ENCODE peak calls at places on chromosome 21, in eight cellular contexts. One of them, this sample, is unnamed.

GRCh38 chr21:44303490-44303981 is 3.7 kb downstream of the PFKL start:
- DNase-seq in IMR-90: no peak
- DNase-seq in thyroid gland: no peak
- DNase-seq in neuronal stem cell: no peak
- DNase-seq in tibial nerve: no peak
- DNase-seq in uterus: no peak
- DNase-seq in colonic mucosa: peak; percentile 84
- DNase-seq in MM.1S: no peak
- DNase-seq in this sample: no peak

GRCh38 chr21:45546636-45547203 is 4.5 kb upstream of the SLC19A1 start:
- DNase-seq in IMR-90: no peak
- DNase-seq in thyroid gland: no peak
- DNase-seq in neuronal stem cell: no peak
- DNase-seq in tibial nerve: no peak
- DNase-seq in uterus: no peak
- DNase-seq in colonic mucosa: peak; percentile 10
- DNase-seq in MM.1S: no peak
- DNase-seq in this sample: no peak

GRCh38 chr21:44413566-44414290 is 41.6 kb upstream of the LRRC3 start:
- DNase-seq in IMR-90: no peak
- DNase-seq in thyroid gland: no peak
- DNase-seq in neuronal stem cell: no peak
- DNase-seq in tibial nerve: no peak
- DNase-seq in uterus: no peak
- DNase-seq in colonic mucosa: no peak
- DNase-seq in MM.1S: no peak
- DNase-seq in this sample: no peak

GRCh38 chr21:45880097-45881068 is 101.2 kb upstream of the COL6A1 start:
- DNase-seq in IMR-90: peak; percentile 58
- DNase-seq in thyroid gland: peak; percentile 51
- DNase-seq in neuronal stem cell: peak; percentile 78
- DNase-seq in tibial nerve: peak; percentile 59
- DNase-seq in uterus: no peak
- DNase-seq in colonic mucosa: peak; percentile 68
- DNase-seq in MM.1S: peak; percentile 90
- DNase-seq in this sample: peak; percentile 68

GRCh38 chr21:39000496-39000895 is 182.8 kb downstream of the PSMG1 start:
- DNase-seq in IMR-90: peak; percentile 46
- DNase-seq in thyroid gland: no peak
- DNase-seq in neuronal stem cell: no peak
- DNase-seq in tibial nerve: no peak
- DNase-seq in uterus: no peak
- DNase-seq in colonic mucosa: no peak
- DNase-seq in MM.1S: no peak
- DNase-seq in this sample: no peak

GRCh38 chr21:43937898-43938309 is 72.9 kb downstream of the AGPAT3 start:
- DNase-seq in IMR-90: no peak
- DNase-seq in thyroid gland: no peak
- DNase-seq in neuronal stem cell: no peak
- DNase-seq in tibial nerve: no peak
- DNase-seq in uterus: no peak
- DNase-seq in colonic mucosa: no peak
- DNase-seq in MM.1S: no peak
- DNase-seq in this sample: no peak

GRCh38 chr21:31531967-31532366 is 127.5 kb upstream of the SOD1 start:
- DNase-seq in IMR-90: no peak
- DNase-seq in thyroid gland: no peak
- DNase-seq in neuronal stem cell: no peak
- DNase-seq in tibial nerve: no peak
- DNase-seq in uterus: no peak
- DNase-seq in colonic mucosa: no peak
- DNase-seq in MM.1S: no peak
- DNase-seq in this sample: no peak

GRCh38 chr21:29289317-29289716 is 9.4 kb upstream of the BACH1 start:
- DNase-seq in IMR-90: no peak
- DNase-seq in thyroid gland: no peak
- DNase-seq in neuronal stem cell: no peak
- DNase-seq in tibial nerve: no peak
- DNase-seq in uterus: no peak
- DNase-seq in colonic mucosa: no peak
- DNase-seq in MM.1S: no peak
- DNase-seq in this sample: no peak

GRCh38 chr21:29264721-29265120 is 34.0 kb upstream of the BACH1 start:
- DNase-seq in IMR-90: peak; percentile 62
- DNase-seq in thyroid gland: no peak
- DNase-seq in neuronal stem cell: no peak
- DNase-seq in tibial nerve: no peak
- DNase-seq in uterus: no peak
- DNase-seq in colonic mucosa: no peak
- DNase-seq in MM.1S: no peak
- DNase-seq in this sample: no peak

GRCh38 chr21:16258834-16259611 is 529.2 kb downstream of the USP25 start:
- DNase-seq in IMR-90: no peak
- DNase-seq in thyroid gland: no peak
- DNase-seq in neuronal stem cell: no peak
- DNase-seq in tibial nerve: no peak
- DNase-seq in uterus: no peak
- DNase-seq in colonic mucosa: no peak
- DNase-seq in MM.1S: no peak
- DNase-seq in this sample: no peak

GRCh38 chr21:17428484-17428869 is 84.4 kb upstream of the CXADR start:
- DNase-seq in IMR-90: no peak
- DNase-seq in thyroid gland: no peak
- DNase-seq in neuronal stem cell: no peak
- DNase-seq in tibial nerve: no peak
- DNase-seq in uterus: no peak
- DNase-seq in colonic mucosa: no peak
- DNase-seq in MM.1S: no peak
- DNase-seq in this sample: no peak

GRCh38 chr21:16353764-16354163 is 624.0 kb downstream of the USP25 start:
- DNase-seq in IMR-90: no peak
- DNase-seq in thyroid gland: no peak
- DNase-seq in neuronal stem cell: no peak
- DNase-seq in tibial nerve: no peak
- DNase-seq in uterus: no peak
- DNase-seq in colonic mucosa: no peak
- DNase-seq in MM.1S: no peak
- DNase-seq in this sample: no peak

GRCh38 chr21:32719085-32719484 is 8.7 kb downstream of the SYNJ1 start:
- DNase-seq in IMR-90: no peak
- DNase-seq in thyroid gland: no peak
- DNase-seq in neuronal stem cell: no peak
- DNase-seq in tibial nerve: no peak
- DNase-seq in uterus: no peak
- DNase-seq in colonic mucosa: no peak
- DNase-seq in MM.1S: no peak
- DNase-seq in this sample: no peak

GRCh38 chr21:21897275-21897883 is 899.2 kb downstream of the NCAM2 start:
- DNase-seq in IMR-90: no peak
- DNase-seq in thyroid gland: no peak
- DNase-seq in neuronal stem cell: no peak
- DNase-seq in tibial nerve: no peak
- DNase-seq in uterus: no peak
- DNase-seq in colonic mucosa: no peak
- DNase-seq in MM.1S: no peak
- DNase-seq in this sample: no peak

GRCh38 chr21:39580744-39581143 is 32.0 kb upstream of the B3GALT5 start:
- DNase-seq in IMR-90: no peak
- DNase-seq in thyroid gland: no peak
- DNase-seq in neuronal stem cell: no peak
- DNase-seq in tibial nerve: no peak
- DNase-seq in uterus: no peak
- DNase-seq in colonic mucosa: no peak
- DNase-seq in MM.1S: no peak
- DNase-seq in this sample: no peak

GRCh38 chr21:33642896-33643657 is 776 bp downstream of the ITSN1 start:
- DNase-seq in IMR-90: peak; percentile 36
- DNase-seq in thyroid gland: peak; percentile 39
- DNase-seq in neuronal stem cell: no peak
- DNase-seq in tibial nerve: no peak
- DNase-seq in uterus: peak; percentile 33
- DNase-seq in colonic mucosa: peak; percentile 49
- DNase-seq in MM.1S: peak; percentile 58
- DNase-seq in this sample: no peak

GRCh38 chr21:46221664-46222435 is 6.7 kb downstream of the LSS start:
- DNase-seq in IMR-90: no peak
- DNase-seq in thyroid gland: no peak
- DNase-seq in neuronal stem cell: no peak
- DNase-seq in tibial nerve: no peak
- DNase-seq in uterus: no peak
- DNase-seq in colonic mucosa: no peak
- DNase-seq in MM.1S: no peak
- DNase-seq in this sample: no peak

GRCh38 chr21:33984021-33984481 is 68.4 kb upstream of the ATP5PO start:
- DNase-seq in IMR-90: no peak
- DNase-seq in thyroid gland: no peak
- DNase-seq in neuronal stem cell: no peak
- DNase-seq in tibial nerve: no peak
- DNase-seq in uterus: no peak
- DNase-seq in colonic mucosa: no peak
- DNase-seq in MM.1S: no peak
- DNase-seq in this sample: no peak

GRCh38 chr21:45322960-45323461 is 35.3 kb upstream of the POFUT2 start:
- DNase-seq in IMR-90: no peak
- DNase-seq in thyroid gland: peak; percentile 84
- DNase-seq in neuronal stem cell: no peak
- DNase-seq in tibial nerve: no peak
- DNase-seq in uterus: peak; percentile 80
- DNase-seq in colonic mucosa: no peak
- DNase-seq in MM.1S: no peak
- DNase-seq in this sample: no peak

GRCh38 chr21:45868086-45868485 is 113.5 kb upstream of the COL6A1 start:
- DNase-seq in IMR-90: no peak
- DNase-seq in thyroid gland: no peak
- DNase-seq in neuronal stem cell: no peak
- DNase-seq in tibial nerve: no peak
- DNase-seq in uterus: no peak
- DNase-seq in colonic mucosa: no peak
- DNase-seq in MM.1S: no peak
- DNase-seq in this sample: no peak

GRCh38 chr21:15151385-15152103 is 86.7 kb upstream of the NRIP1 start:
- DNase-seq in IMR-90: no peak
- DNase-seq in thyroid gland: no peak
- DNase-seq in neuronal stem cell: no peak
- DNase-seq in tibial nerve: no peak
- DNase-seq in uterus: no peak
- DNase-seq in colonic mucosa: no peak
- DNase-seq in MM.1S: no peak
- DNase-seq in this sample: no peak

GRCh38 chr21:39645331-39645730 is 32.6 kb downstream of the B3GALT5 start:
- DNase-seq in IMR-90: no peak
- DNase-seq in thyroid gland: no peak
- DNase-seq in neuronal stem cell: no peak
- DNase-seq in tibial nerve: no peak
- DNase-seq in uterus: no peak
- DNase-seq in colonic mucosa: peak; percentile 17
- DNase-seq in MM.1S: peak; percentile 6
- DNase-seq in this sample: no peak

GRCh38 chr21:46366561-46366960 is 42.6 kb downstream of the PCNT start:
- DNase-seq in IMR-90: no peak
- DNase-seq in thyroid gland: no peak
- DNase-seq in neuronal stem cell: no peak
- DNase-seq in tibial nerve: no peak
- DNase-seq in uterus: no peak
- DNase-seq in colonic mucosa: no peak
- DNase-seq in MM.1S: no peak
- DNase-seq in this sample: no peak

GRCh38 chr21:35044128-35044527 is 5.0 kb downstream of the RUNX1 start:
- DNase-seq in IMR-90: no peak
- DNase-seq in thyroid gland: no peak
- DNase-seq in neuronal stem cell: no peak
- DNase-seq in tibial nerve: no peak
- DNase-seq in uterus: no peak
- DNase-seq in colonic mucosa: no peak
- DNase-seq in MM.1S: no peak
- DNase-seq in this sample: no peak
- H3K4me3 ChIP-seq in IMR-90: no peak overlapping the region
- H3K4me3 ChIP-seq in thyroid gland: no peak overlapping the region
- H3K4me3 ChIP-seq in neuronal stem cell: no peak overlapping the region
- H3K4me3 ChIP-seq in tibial nerve: no peak overlapping the region
- H3K4me3 ChIP-seq in uterus: no peak overlapping the region
- H3K4me3 ChIP-seq in colonic mucosa: no peak overlapping the region
- H3K4me3 ChIP-seq in MM.1S: no peak overlapping the region
- H3K4me3 ChIP-seq in this sample: no peak overlapping the region

GRCh38 chr21:42523941-42524340 is 10.3 kb downstream of the SLC37A1 start:
- DNase-seq in IMR-90: no peak
- DNase-seq in thyroid gland: no peak
- DNase-seq in neuronal stem cell: no peak
- DNase-seq in tibial nerve: no peak
- DNase-seq in uterus: no peak
- DNase-seq in colonic mucosa: peak; percentile 60
- DNase-seq in MM.1S: no peak
- DNase-seq in this sample: no peak
- H3K4me1 ChIP-seq in IMR-90: peaks cover 5% of the 10 kb centered on the region
- H3K4me1 ChIP-seq in thyroid gland: peaks cover 44% of the 10 kb centered on the region
- H3K4me1 ChIP-seq in neuronal stem cell: peaks cover 15% of the 10 kb centered on the region
- H3K4me1 ChIP-seq in tibial nerve: no peaks in the 10 kb centered on the region
- H3K4me1 ChIP-seq in uterus: no peaks in the 10 kb centered on the region
- H3K4me1 ChIP-seq in colonic mucosa: peaks cover 41% of the 10 kb centered on the region
- H3K4me1 ChIP-seq in MM.1S: peaks cover 55% of the 10 kb centered on the region
- H3K4me1 ChIP-seq in this sample: peaks cover 2% of the 10 kb centered on the region

DNA sequence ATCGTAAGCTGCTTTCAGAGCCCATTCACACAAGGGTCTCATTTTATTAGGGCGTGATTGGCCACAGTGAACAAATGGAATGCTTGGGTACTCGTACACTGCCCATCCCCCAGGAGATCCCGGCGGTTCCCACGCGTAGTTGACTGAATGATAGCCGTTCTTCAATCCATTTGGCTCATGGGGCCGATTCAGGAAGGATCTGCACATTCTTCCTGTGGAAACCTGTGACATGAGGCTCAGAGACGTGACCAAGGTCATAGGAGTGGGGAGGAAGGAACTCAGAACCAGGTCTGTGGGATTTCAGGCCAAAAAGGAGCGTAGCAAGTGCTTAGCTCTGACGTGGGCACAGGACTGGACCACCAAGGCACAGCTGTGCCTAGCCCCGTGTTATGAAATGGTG is 11.7 kb downstream of the ABCG1 start:
- DNase-seq in IMR-90: no peak
- DNase-seq in thyroid gland: no peak
- DNase-seq in neuronal stem cell: no peak
- DNase-seq in tibial nerve: no peak
- DNase-seq in uterus: no peak
- DNase-seq in colonic mucosa: no peak
- DNase-seq in MM.1S: no peak
- DNase-seq in this sample: no peak
- H3K27me3 ChIP-seq in IMR-90: peaks cover 5% of the 10 kb centered on the region
- H3K27me3 ChIP-seq in thyroid gland: no peaks in the 10 kb centered on the region
- H3K27me3 ChIP-seq in neuronal stem cell: no peaks in the 10 kb centered on the region
- H3K27me3 ChIP-seq in tibial nerve: no peaks in the 10 kb centered on the region
- H3K27me3 ChIP-seq in uterus: no peaks in the 10 kb centered on the region
- H3K27me3 ChIP-seq in colonic mucosa: no peaks in the 10 kb centered on the region
- H3K27me3 ChIP-seq in MM.1S: peaks cover 7% of the 10 kb centered on the region
- H3K27me3 ChIP-seq in this sample: no peaks in the 10 kb centered on the region

DNA sequence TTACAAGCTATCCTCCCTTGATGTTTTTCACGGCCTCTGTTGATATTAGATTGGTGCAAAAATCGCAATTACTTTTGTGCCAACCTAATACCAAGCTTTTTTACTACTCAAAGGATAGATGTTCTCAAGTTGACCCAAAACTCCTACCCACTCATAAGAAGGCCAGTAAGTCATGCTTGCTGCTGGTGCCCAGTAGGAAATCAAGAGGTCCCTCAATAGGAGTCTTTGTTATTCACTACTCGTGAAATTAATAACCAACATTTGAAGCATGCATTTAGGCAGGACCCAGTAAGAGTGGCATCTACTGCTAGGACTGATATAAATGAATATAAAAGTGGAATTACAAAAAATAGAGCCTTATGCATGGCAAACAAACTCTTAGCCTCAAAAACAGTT is 52.6 kb downstream of the APP start:
- DNase-seq in IMR-90: no peak
- DNase-seq in thyroid gland: no peak
- DNase-seq in neuronal stem cell: no peak
- DNase-seq in tibial nerve: no peak
- DNase-seq in uterus: no peak
- DNase-seq in colonic mucosa: no peak
- DNase-seq in MM.1S: no peak
- DNase-seq in this sample: no peak
- H3K4me3 ChIP-seq in IMR-90: no peak overlapping the region
- H3K4me3 ChIP-seq in thyroid gland: no peak overlapping the region
- H3K4me3 ChIP-seq in neuronal stem cell: no peak overlapping the region
- H3K4me3 ChIP-seq in tibial nerve: no peak overlapping the region
- H3K4me3 ChIP-seq in uterus: no peak overlapping the region
- H3K4me3 ChIP-seq in colonic mucosa: no peak overlapping the region
- H3K4me3 ChIP-seq in MM.1S: no peak overlapping the region
- H3K4me3 ChIP-seq in this sample: no peak overlapping the region